ENCODE peak calls at places on chromosomes 4 and X, in ten cellular contexts. One of them, this sample, is unnamed.

GRCh38 chrX:17922303-17922702 is 61.2 kb upstream of the RAI2 start:
- DNase-seq in esophagus muscularis mucosa: no peak
- DNase-seq in BJ: no peak
- DNase-seq in fibroblast of mammary gland: no peak
- DNase-seq in uterus: no peak
- DNase-seq in astrocyte: no peak
- DNase-seq in psoas muscle: no peak
- DNase-seq in mucosa of descending colon: no peak
- DNase-seq in AG10803: no peak
- DNase-seq in foreskin fibroblast: peak
- DNase-seq in this sample: no peak

GRCh38 chrX:97524997-97525396 is 641.3 kb downstream of the RPA4 start:
- DNase-seq in esophagus muscularis mucosa: no peak
- DNase-seq in BJ: no peak
- DNase-seq in fibroblast of mammary gland: no peak
- DNase-seq in uterus: no peak
- DNase-seq in astrocyte: peak
- DNase-seq in psoas muscle: no peak
- DNase-seq in mucosa of descending colon: no peak
- DNase-seq in AG10803: peak
- DNase-seq in foreskin fibroblast: no peak
- DNase-seq in this sample: no peak

GRCh38 chr4:86976801-86977485 is 42.1 kb downstream of the AFF1 start:
- DNase-seq in esophagus muscularis mucosa: no peak
- DNase-seq in BJ: no peak
- DNase-seq in fibroblast of mammary gland: no peak
- DNase-seq in uterus: no peak
- DNase-seq in astrocyte: no peak
- DNase-seq in psoas muscle: no peak
- DNase-seq in mucosa of descending colon: no peak
- DNase-seq in AG10803: no peak
- DNase-seq in foreskin fibroblast: no peak
- DNase-seq in this sample: no peak

GRCh38 chr4:5711479-5712184 is 631 bp downstream of the EVC start:
- DNase-seq in esophagus muscularis mucosa: no peak
- DNase-seq in BJ: no peak
- DNase-seq in fibroblast of mammary gland: peak
- DNase-seq in uterus: peak
- DNase-seq in astrocyte: peak
- DNase-seq in psoas muscle: peak
- DNase-seq in mucosa of descending colon: peak
- DNase-seq in AG10803: peak
- DNase-seq in foreskin fibroblast: peak
- DNase-seq in this sample: no peak

GRCh38 chrX:129510331-129510730 is 13.0 kb downstream of the SMARCA1 start:
- DNase-seq in esophagus muscularis mucosa: no peak
- DNase-seq in BJ: no peak
- DNase-seq in fibroblast of mammary gland: no peak
- DNase-seq in uterus: no peak
- DNase-seq in astrocyte: no peak
- DNase-seq in psoas muscle: no peak
- DNase-seq in mucosa of descending colon: no peak
- DNase-seq in AG10803: no peak
- DNase-seq in foreskin fibroblast: no peak
- DNase-seq in this sample: no peak

GRCh38 chrX:40147399-40148188 is 49.8 kb upstream of the BCOR start:
- DNase-seq in esophagus muscularis mucosa: no peak
- DNase-seq in BJ: no peak
- DNase-seq in fibroblast of mammary gland: no peak
- DNase-seq in uterus: no peak
- DNase-seq in astrocyte: no peak
- DNase-seq in psoas muscle: no peak
- DNase-seq in mucosa of descending colon: no peak
- DNase-seq in AG10803: no peak
- DNase-seq in foreskin fibroblast: no peak
- DNase-seq in this sample: no peak

GRCh38 chrX:19017271-19017670 is 33.4 kb upstream of the PHKA2 start:
- DNase-seq in esophagus muscularis mucosa: no peak
- DNase-seq in BJ: no peak
- DNase-seq in fibroblast of mammary gland: peak
- DNase-seq in uterus: no peak
- DNase-seq in astrocyte: no peak
- DNase-seq in psoas muscle: peak
- DNase-seq in mucosa of descending colon: no peak
- DNase-seq in AG10803: peak
- DNase-seq in foreskin fibroblast: peak
- DNase-seq in this sample: no peak

GRCh38 chrX:13074297-13075262 is 30.2 kb upstream of the FAM9C start:
- DNase-seq in esophagus muscularis mucosa: no peak
- DNase-seq in BJ: no peak
- DNase-seq in fibroblast of mammary gland: no peak
- DNase-seq in uterus: no peak
- DNase-seq in astrocyte: no peak
- DNase-seq in psoas muscle: no peak
- DNase-seq in mucosa of descending colon: no peak
- DNase-seq in AG10803: no peak
- DNase-seq in foreskin fibroblast: no peak
- DNase-seq in this sample: no peak

GRCh38 chr4:53055274-53055673 is 193.2 kb downstream of the RASL11B start:
- DNase-seq in esophagus muscularis mucosa: no peak
- DNase-seq in BJ: peak
- DNase-seq in fibroblast of mammary gland: peak
- DNase-seq in uterus: no peak
- DNase-seq in astrocyte: peak
- DNase-seq in psoas muscle: no peak
- DNase-seq in mucosa of descending colon: no peak
- DNase-seq in AG10803: peak
- DNase-seq in foreskin fibroblast: peak
- DNase-seq in this sample: peak

GRCh38 chrX:107741318-107741813 is 34.2 kb downstream of the TSC22D3 start:
- DNase-seq in esophagus muscularis mucosa: no peak
- DNase-seq in BJ: no peak
- DNase-seq in fibroblast of mammary gland: no peak
- DNase-seq in uterus: no peak
- DNase-seq in astrocyte: no peak
- DNase-seq in psoas muscle: no peak
- DNase-seq in mucosa of descending colon: peak
- DNase-seq in AG10803: no peak
- DNase-seq in foreskin fibroblast: no peak
- DNase-seq in this sample: no peak

GRCh38 chr4:31283689-31284088 is 563.5 kb downstream of the PCDH7 start:
- DNase-seq in esophagus muscularis mucosa: no peak
- DNase-seq in BJ: no peak
- DNase-seq in fibroblast of mammary gland: no peak
- DNase-seq in uterus: no peak
- DNase-seq in astrocyte: no peak
- DNase-seq in psoas muscle: no peak
- DNase-seq in mucosa of descending colon: no peak
- DNase-seq in AG10803: no peak
- DNase-seq in foreskin fibroblast: no peak
- DNase-seq in this sample: no peak

GRCh38 chr4:143626134-143626859 is 74.2 kb downstream of the FREM3 start:
- DNase-seq in esophagus muscularis mucosa: no peak
- DNase-seq in BJ: peak
- DNase-seq in fibroblast of mammary gland: peak
- DNase-seq in uterus: peak
- DNase-seq in astrocyte: peak
- DNase-seq in psoas muscle: peak
- DNase-seq in mucosa of descending colon: peak
- DNase-seq in AG10803: peak
- DNase-seq in foreskin fibroblast: peak
- DNase-seq in this sample: no peak

GRCh38 chrX:72247206-72247944 is 8.5 kb upstream of the ERCC6L start:
- DNase-seq in esophagus muscularis mucosa: no peak
- DNase-seq in BJ: no peak
- DNase-seq in fibroblast of mammary gland: peak
- DNase-seq in uterus: no peak
- DNase-seq in astrocyte: no peak
- DNase-seq in psoas muscle: no peak
- DNase-seq in mucosa of descending colon: peak
- DNase-seq in AG10803: no peak
- DNase-seq in foreskin fibroblast: peak
- DNase-seq in this sample: no peak

GRCh38 chr4:150217192-150217591 is 138.9 kb downstream of the DCLK2 start:
- DNase-seq in esophagus muscularis mucosa: no peak
- DNase-seq in BJ: no peak
- DNase-seq in fibroblast of mammary gland: peak
- DNase-seq in uterus: no peak
- DNase-seq in astrocyte: peak
- DNase-seq in psoas muscle: no peak
- DNase-seq in mucosa of descending colon: no peak
- DNase-seq in AG10803: peak
- DNase-seq in foreskin fibroblast: peak
- DNase-seq in this sample: no peak

GRCh38 chrX:118525146-118525725 is 29.6 kb downstream of the DOCK11 start:
- DNase-seq in esophagus muscularis mucosa: no peak
- DNase-seq in BJ: no peak
- DNase-seq in fibroblast of mammary gland: no peak
- DNase-seq in uterus: no peak
- DNase-seq in astrocyte: no peak
- DNase-seq in psoas muscle: no peak
- DNase-seq in mucosa of descending colon: no peak
- DNase-seq in AG10803: no peak
- DNase-seq in foreskin fibroblast: no peak
- DNase-seq in this sample: no peak

GRCh38 chr4:100299441-100299840 is 109.2 kb upstream of the DDIT4L start:
- DNase-seq in esophagus muscularis mucosa: no peak
- DNase-seq in BJ: no peak
- DNase-seq in fibroblast of mammary gland: no peak
- DNase-seq in uterus: no peak
- DNase-seq in astrocyte: peak
- DNase-seq in psoas muscle: no peak
- DNase-seq in mucosa of descending colon: no peak
- DNase-seq in AG10803: no peak
- DNase-seq in foreskin fibroblast: peak
- DNase-seq in this sample: no peak

GRCh38 chrX:7987160-7987992 is 60.2 kb upstream of the PNPLA4 start:
- DNase-seq in esophagus muscularis mucosa: no peak
- DNase-seq in BJ: peak
- DNase-seq in fibroblast of mammary gland: no peak
- DNase-seq in uterus: no peak
- DNase-seq in astrocyte: peak
- DNase-seq in psoas muscle: no peak
- DNase-seq in mucosa of descending colon: no peak
- DNase-seq in AG10803: peak
- DNase-seq in foreskin fibroblast: peak
- DNase-seq in this sample: peak

GRCh38 chr4:102781570-102781969 is 20.8 kb upstream of the MANBA start:
- DNase-seq in esophagus muscularis mucosa: no peak
- DNase-seq in BJ: no peak
- DNase-seq in fibroblast of mammary gland: no peak
- DNase-seq in uterus: no peak
- DNase-seq in astrocyte: no peak
- DNase-seq in psoas muscle: no peak
- DNase-seq in mucosa of descending colon: no peak
- DNase-seq in AG10803: no peak
- DNase-seq in foreskin fibroblast: no peak
- DNase-seq in this sample: no peak
- TF ChIP-seq CTCF in esophagus muscularis mucosa: no peak
- TF ChIP-seq CTCF in BJ: no peak
- TF ChIP-seq CTCF in fibroblast of mammary gland: no peak
- TF ChIP-seq CTCF in uterus: no peak
- TF ChIP-seq CTCF in astrocyte: no peak
- TF ChIP-seq CTCF in psoas muscle: no peak
- TF ChIP-seq CTCF in mucosa of descending colon: no peak
- TF ChIP-seq CTCF in AG10803: no peak
- TF ChIP-seq CTCF in foreskin fibroblast: no peak
- TF ChIP-seq CTCF in this sample: no peak

DNA sequence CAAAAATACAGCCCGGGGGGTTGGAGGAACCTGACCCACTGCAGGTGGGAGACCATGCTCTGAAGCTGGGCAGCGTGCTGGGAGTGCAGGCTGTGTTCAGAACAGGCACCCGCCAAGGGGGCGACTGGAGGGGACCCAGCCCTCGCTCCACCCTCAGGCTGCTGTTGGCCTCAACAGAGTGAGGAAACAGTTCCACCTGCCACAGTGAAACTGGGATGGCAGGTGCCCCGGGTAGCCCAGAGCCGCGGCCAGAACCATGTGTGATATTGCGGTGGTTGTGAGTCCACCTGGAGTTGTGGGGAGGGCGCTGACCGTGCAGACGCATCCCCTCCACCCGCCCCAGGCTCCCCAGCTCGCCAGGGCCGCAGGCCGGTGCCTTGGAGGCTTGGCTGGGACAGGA is 45.7 kb upstream of the PSAPL1 start:
- DNase-seq in esophagus muscularis mucosa: no peak
- DNase-seq in BJ: no peak
- DNase-seq in fibroblast of mammary gland: no peak
- DNase-seq in uterus: no peak
- DNase-seq in astrocyte: no peak
- DNase-seq in psoas muscle: no peak
- DNase-seq in mucosa of descending colon: no peak
- DNase-seq in AG10803: no peak
- DNase-seq in foreskin fibroblast: no peak
- DNase-seq in this sample: no peak
- H3K4me3 ChIP-seq in esophagus muscularis mucosa: no peak
- H3K4me3 ChIP-seq in BJ: no peak
- H3K4me3 ChIP-seq in fibroblast of mammary gland: no peak
- H3K4me3 ChIP-seq in uterus: no peak
- H3K4me3 ChIP-seq in astrocyte: no peak
- H3K4me3 ChIP-seq in psoas muscle: no peak
- H3K4me3 ChIP-seq in mucosa of descending colon: no peak
- H3K4me3 ChIP-seq in AG10803: no peak
- H3K4me3 ChIP-seq in foreskin fibroblast: no peak
- H3K4me3 ChIP-seq in this sample: no peak

GRCh38 chr4:135065366-135065765 is 863.8 kb upstream of the PABPC4L start:
- DNase-seq in esophagus muscularis mucosa: no peak
- DNase-seq in BJ: no peak
- DNase-seq in fibroblast of mammary gland: no peak
- DNase-seq in uterus: no peak
- DNase-seq in astrocyte: peak
- DNase-seq in psoas muscle: no peak
- DNase-seq in mucosa of descending colon: no peak
- DNase-seq in AG10803: no peak
- DNase-seq in foreskin fibroblast: no peak
- DNase-seq in this sample: no peak
- TF ChIP-seq CTCF in esophagus muscularis mucosa: no peak
- TF ChIP-seq CTCF in BJ: no peak
- TF ChIP-seq CTCF in fibroblast of mammary gland: no peak
- TF ChIP-seq CTCF in uterus: no peak
- TF ChIP-seq CTCF in astrocyte: no peak
- TF ChIP-seq CTCF in psoas muscle: no peak
- TF ChIP-seq CTCF in mucosa of descending colon: no peak
- TF ChIP-seq CTCF in AG10803: no peak
- TF ChIP-seq CTCF in foreskin fibroblast: no peak
- TF ChIP-seq CTCF in this sample: no peak

DNA sequence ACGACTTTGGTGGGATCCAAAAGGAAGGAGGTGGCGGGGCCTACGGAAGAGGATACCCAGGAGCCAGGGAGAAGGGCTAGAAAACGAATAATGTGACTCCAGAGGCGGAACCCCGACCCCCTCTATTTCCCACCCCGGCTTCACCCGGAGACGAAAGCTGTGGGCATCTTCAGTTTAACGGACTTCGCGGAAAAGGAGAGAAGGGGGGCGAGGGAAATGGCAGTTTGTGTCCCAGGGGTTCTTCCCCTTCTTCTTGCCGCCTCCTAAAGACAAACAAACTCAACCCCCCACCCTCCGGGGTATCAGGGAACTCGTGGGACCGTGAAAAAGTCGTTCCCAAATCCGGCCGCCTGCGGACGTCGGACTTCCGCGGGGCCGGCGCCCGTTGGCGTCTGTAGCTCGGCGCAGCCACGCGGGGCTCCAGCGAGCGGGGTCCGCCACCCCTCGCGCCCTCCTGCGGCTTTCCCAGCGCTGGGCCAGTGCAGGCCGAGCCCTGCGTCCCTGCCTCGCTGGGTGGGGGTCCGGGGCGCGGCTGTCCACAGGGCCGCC is 3.6 kb upstream of the LEF1 start:
- DNase-seq in esophagus muscularis mucosa: no peak
- DNase-seq in BJ: no peak
- DNase-seq in fibroblast of mammary gland: no peak
- DNase-seq in uterus: no peak
- DNase-seq in astrocyte: peak
- DNase-seq in psoas muscle: no peak
- DNase-seq in mucosa of descending colon: peak
- DNase-seq in AG10803: no peak
- DNase-seq in foreskin fibroblast: peak
- DNase-seq in this sample: no peak
- H3K4me3 ChIP-seq in esophagus muscularis mucosa: peak
- H3K4me3 ChIP-seq in BJ: peak
- H3K4me3 ChIP-seq in fibroblast of mammary gland: no peak
- H3K4me3 ChIP-seq in uterus: peak
- H3K4me3 ChIP-seq in astrocyte: peak
- H3K4me3 ChIP-seq in psoas muscle: peak
- H3K4me3 ChIP-seq in mucosa of descending colon: no peak
- H3K4me3 ChIP-seq in AG10803: no peak
- H3K4me3 ChIP-seq in foreskin fibroblast: peak
- H3K4me3 ChIP-seq in this sample: peak